ENCODE peak calls at places on chromosomes 3 and 15, in four cellular contexts. W is dorsolateral prefrontal cortex, Y is upper lobe of left lung, Z is GM12864. K is an unnamed sample.

GRCh38 chr3:112593258-112593657 is 31.4 kb downstream of the SLC35A5 start:
- DNase-seq in W (no peak), Y (no peak), Z (no peak), K (no peak)

GRCh38 chr3:9976736-9977709 is 9.6 kb downstream of the EMC3 start:
- DNase-seq in W (no peak), Y (peak), Z (no peak), K (no peak)

GRCh38 chr15:71506946-71507345 is 303.4 kb upstream of the NR2E3 start:
- DNase-seq in W (no peak), Y (no peak), Z (peak), K (peak)

GRCh38 chr15:63054281-63054683 is 11.7 kb downstream of the TPM1 start:
- DNase-seq in W (no peak), Y (no peak), Z (no peak), K (no peak)

GRCh38 chr3:63980019-63980418 is 43.3 kb downstream of the PSMD6 start:
- DNase-seq in W (no peak), Y (no peak), Z (no peak), K (no peak)

GRCh38 chr3:58173670-58174472 is 36.9 kb downstream of the DNASE1L3 start:
- DNase-seq in W (no peak), Y (peak), Z (no peak), K (no peak)

GRCh38 chr15:69842851-69843250 is 254.9 kb downstream of the TLE3 start:
- DNase-seq in W (no peak), Y (no peak), Z (no peak), K (no peak)

GRCh38 chr3:151611464-151611863 is 122.3 kb upstream of the AADACL2 start:
- DNase-seq in W (no peak), Y (no peak), Z (no peak), K (no peak)

GRCh38 chr3:152978152-152978551 is 143.2 kb downstream of the P2RY1 start:
- DNase-seq in W (no peak), Y (no peak), Z (no peak), K (no peak)

GRCh38 chr3:169085827-169086226 is 577.7 kb downstream of the MECOM start:
- DNase-seq in W (no peak), Y (no peak), Z (no peak), K (no peak)

GRCh38 chr3:148720873-148721272 is 23.2 kb downstream of the AGTR1 start:
- DNase-seq in W (no peak), Y (no peak), Z (no peak), K (no peak)

GRCh38 chr3:148716657-148717056 is 19.0 kb downstream of the AGTR1 start:
- DNase-seq in W (no peak), Y (no peak), Z (no peak), K (no peak)

GRCh38 chr3:148717918-148718317 is 20.2 kb downstream of the AGTR1 start:
- DNase-seq in W (no peak), Y (no peak), Z (no peak), K (no peak)

GRCh38 chr3:148723591-148723990 is 25.9 kb downstream of the AGTR1 start:
- DNase-seq in W (no peak), Y (no peak), Z (peak), K (no peak)

DNA sequence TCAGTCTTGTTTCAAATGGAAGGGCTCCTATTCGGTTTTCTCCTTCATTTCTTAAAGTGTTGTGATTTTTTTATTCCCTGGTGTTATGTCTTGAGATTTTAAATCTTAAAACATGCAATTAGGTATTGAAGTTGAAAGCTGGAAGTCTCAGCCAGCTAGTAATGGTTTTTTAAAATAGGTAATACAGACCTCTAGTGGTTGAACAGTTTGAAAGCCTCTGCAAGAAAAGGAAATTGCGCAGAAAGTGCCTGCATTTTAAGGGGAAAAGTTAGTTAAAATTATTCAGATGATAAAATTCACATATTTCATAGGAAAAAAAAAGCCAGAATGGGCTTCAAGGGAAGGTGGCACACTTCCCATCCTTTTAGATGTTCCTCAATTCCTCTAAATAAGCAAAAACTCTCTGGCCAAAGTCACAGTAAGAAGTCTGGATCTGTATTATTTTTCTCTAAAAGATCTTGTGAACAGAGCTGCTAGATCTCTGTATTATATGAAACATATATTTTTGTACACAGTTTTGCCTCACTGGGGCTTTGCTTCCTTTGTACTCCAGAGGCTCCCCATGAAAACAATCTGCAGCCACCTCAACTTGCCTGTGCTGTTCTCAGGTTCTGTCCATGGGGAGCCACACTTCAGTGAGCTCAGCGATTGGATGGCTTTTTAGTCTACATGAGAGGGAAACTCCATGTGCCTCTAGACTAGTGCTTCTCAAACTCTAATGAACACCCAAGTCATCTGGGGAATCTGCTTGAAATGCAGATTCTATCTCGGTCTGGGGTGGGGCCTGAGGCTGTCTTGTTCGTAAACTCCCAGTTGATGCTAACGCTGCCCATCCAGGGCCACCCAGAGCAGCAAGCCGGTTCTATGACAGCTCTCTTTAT is 21.5 kb downstream of the AGTR1 start:
- DNase-seq in W (no peak), Y (no peak), Z (no peak), K (no peak)
- TF ChIP-seq CTCF in W (peak), Y (no peak), Z (peak), K (no peak)

GRCh38 chr15:29651476-29652072 is 170.7 kb downstream of the TJP1 start:
- DNase-seq in W (no peak), Y (no peak), Z (no peak), K (no peak)

GRCh38 chr15:29652595-29652994 is 169.7 kb downstream of the TJP1 start:
- DNase-seq in W (no peak), Y (no peak), Z (no peak), K (no peak)

DNA sequence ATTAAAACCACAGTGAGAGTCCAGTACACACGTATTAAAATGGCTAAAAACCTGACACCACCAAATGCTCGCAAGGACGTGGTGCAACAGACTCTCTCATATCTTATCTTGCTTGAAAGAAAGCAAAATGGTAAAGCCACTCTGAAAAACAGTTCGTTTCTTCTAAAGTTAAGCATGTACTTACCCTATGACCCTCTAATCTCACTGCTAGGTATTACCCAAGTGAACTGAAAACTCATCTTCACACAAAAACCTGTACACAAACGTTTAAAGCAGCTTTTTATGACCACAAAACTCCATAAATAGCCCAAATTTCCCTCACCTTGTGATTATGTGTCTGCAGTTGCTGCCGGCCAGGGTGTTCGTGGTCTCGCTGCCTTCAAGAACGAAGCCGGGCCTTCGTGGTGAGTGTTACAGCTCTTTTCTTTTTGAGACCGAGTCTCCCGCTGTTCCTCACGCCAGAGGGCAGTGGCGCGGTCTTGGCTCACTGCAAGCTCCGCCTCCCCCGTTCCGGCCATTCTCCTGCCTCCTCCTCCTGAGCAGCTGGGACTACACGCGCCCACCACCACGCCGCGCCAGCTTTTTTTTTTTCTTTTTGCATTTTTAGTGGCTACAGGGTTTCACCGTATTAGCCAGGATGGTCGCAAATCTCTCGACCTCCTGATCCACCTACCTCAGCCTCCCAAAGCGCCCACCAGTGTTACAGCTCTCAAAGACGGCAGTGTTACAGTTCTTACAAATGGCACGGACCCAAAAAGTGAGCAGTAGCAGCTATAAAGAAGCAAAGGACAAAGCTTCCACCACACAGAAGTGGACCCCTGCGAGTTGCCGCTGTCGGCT is 165.4 kb downstream of the TJP1 start:
- DNase-seq in W (no peak), Y (no peak), Z (no peak), K (no peak)
- H3K4me3 ChIP-seq in W (no peak), Y (no peak), Z (no peak), K (no peak)

DNA sequence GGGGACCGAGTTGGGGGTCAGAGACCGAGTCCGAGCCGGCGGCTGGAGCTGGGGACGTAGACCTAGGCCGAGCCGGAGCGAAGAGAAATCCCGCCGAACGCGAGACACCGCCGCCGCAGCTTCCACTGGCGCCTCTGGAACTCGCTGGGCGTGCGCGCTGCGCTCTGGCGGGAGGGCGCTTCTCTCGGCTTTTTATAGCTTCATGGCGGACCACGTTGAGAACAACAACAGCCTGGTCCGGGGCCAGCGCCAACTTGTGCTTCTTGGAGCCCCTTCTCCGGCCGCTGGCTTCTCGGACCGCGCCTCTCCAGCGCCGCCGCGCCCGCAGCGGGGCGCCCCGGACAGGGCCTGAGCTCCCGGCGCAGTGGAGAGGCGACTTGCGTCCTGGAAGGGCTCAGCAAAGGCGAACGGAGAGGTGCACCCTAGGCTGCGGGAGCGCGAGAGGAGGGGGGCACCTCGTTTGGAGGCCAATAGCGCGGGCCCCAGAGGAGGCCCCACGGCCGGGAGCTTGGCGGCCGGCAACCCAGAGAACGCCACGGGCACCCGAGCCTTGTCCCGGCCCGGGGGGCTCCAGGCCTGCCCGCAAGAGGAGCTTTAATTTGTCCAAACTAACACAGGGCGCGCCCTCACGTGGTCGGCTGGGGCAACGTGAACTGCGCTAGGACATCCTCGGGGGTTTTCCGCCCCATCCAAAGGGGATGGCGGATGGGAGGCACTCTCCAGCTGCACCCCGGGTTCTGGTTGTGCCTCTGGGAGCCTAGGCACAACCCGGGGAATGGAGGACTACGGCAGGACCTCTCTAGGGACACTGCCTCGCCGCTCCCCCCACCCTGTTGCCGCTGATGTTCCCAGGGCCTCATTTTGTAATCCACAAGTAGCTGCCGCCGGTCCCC is 37.7 kb downstream of the HMCES start:
- DNase-seq in W (peak), Y (peak), Z (no peak), K (peak)
- TF ChIP-seq CTCF in W (peak), Y (peak), Z (peak), K (peak)

DNA sequence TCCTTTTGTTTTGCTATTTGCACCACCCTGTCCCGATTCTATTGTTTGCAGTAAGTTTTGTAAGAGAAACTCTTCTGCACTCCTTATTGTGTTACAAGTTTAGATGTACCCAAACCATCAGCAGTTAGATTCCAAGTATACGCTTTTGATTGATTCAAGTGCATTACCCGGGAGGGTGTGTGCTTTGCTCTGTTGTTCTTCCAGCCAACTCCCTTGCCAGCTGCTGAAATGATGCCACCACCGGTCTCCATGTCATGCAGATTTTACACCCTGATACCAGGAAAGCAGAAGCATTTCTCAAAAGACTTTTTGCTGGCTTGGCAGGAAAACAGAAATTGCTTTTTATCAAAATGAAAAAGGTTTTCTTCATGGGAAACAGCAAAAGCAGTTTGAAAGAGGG is 1006.6 kb upstream of the CFAP20DC start:
- DNase-seq in W (no peak), Y (no peak), Z (no peak), K (no peak)
- H3K4me3 ChIP-seq in W (no peak), Y (no peak), Z (no peak), K (no peak)

GRCh38 chr15:83362706-83363105 is 78.2 kb upstream of the BNC1 start:
- DNase-seq in W (no peak), Y (no peak), Z (no peak), K (no peak)

GRCh38 chr15:83364541-83364940 is 80.1 kb upstream of the BNC1 start:
- DNase-seq in W (no peak), Y (no peak), Z (no peak), K (no peak)

DNA sequence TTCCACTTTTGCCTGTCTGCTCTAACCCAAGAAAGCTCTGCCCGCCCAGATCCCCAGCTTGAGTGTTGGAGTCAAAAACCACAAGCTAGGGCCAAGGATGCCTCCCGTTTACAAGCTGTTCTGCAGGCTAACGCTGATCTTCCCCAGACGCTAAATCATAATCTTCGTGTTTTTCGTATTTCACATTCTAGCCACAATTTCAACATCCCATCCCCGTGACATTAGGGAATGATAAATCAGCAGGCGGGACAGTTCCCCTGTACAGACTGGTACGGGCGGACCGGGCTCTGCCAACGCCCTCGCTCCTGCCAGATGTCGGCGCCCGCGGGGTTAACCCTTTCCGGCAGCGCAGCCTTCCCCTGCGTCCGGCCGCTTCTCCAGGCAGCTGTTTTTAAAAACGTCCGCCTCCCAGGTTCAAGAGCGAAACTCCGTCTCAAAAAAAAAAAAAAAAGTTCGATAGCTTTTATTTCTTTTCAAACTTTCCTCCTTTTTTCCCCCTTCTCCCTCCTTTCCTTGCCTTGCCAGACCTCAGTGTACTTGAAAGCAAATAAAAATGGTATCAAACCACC is 81.0 kb upstream of the BNC1 start:
- DNase-seq in W (peak), Y (peak), Z (no peak), K (no peak)
- TF ChIP-seq CTCF in W (peak), Y (no peak), Z (no peak), K (peak)

GRCh38 chr3:148697311-148698189 is at the start of gene AGTR1:
- DNase-seq in W (no peak), Y (peak), Z (no peak), K (no peak)
- H3K4me3 ChIP-seq in W (peak), Y (peak), Z (no peak), K (no peak)

GRCh38 chr3:24616138-24616829 is 121.6 kb upstream of the THRB start:
- DNase-seq in W (no peak), Y (no peak), Z (no peak), K (no peak)

GRCh38 chr3:24614353-24614752 is 119.7 kb upstream of the THRB start:
- DNase-seq in W (no peak), Y (no peak), Z (no peak), K (no peak)

DNA sequence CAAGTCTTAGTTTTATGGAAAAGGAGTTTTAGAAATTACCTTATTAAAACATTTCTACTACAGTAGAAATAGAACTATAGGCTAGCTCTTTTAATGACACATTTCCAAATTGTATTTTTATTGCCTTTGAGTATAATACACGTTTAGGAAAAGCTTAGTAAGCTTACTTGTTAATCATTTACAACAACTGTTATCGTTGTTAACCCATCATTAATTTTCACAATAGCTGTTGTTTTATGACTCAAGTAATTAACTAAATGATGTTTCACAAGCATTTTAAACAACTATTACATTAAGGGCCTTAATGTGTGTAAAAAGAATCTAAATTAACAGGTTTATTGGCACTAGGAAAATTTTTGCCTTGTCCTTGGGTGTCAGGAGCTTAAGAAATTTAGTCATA is 120.5 kb upstream of the THRB start:
- DNase-seq in W (no peak), Y (no peak), Z (no peak), K (no peak)
- TF ChIP-seq CTCF in W (no peak), Y (no peak), Z (no peak), K (no peak)

GRCh38 chr3:113897373-113897777 is 50.4 kb upstream of the ZDHHC23 start:
- DNase-seq in W (no peak), Y (no peak), Z (no peak), K (no peak)
- H3K4me3 ChIP-seq in W (no peak), Y (peak), Z (no peak), K (no peak)